ENCODE peak calls at places on chromosomes 1 and 21, in four cellular contexts. C is H9, J is AG09319, H is sigmoid colon. L is an unnamed sample.

GRCh38 chr1:225488671-225489070 is 60.8 kb upstream of the LBR start:
- DNase-seq in C (peak), J (no peak), H (peak), L (no peak)

GRCh38 chr1:244826712-244827111 is 8.7 kb upstream of the COX20 start:
- DNase-seq in C (no peak), J (no peak), H (no peak), L (no peak)

GRCh38 chr1:11056504-11056903 is 3.3 kb downstream of the SRM start:
- DNase-seq in C (no peak), J (no peak), H (no peak), L (peak)

GRCh38 chr1:89739013-89739843 is 81.6 kb upstream of the LRRC8D start:
- DNase-seq in C (no peak), J (no peak), H (no peak), L (no peak)

GRCh38 chr1:119249283-119249682 is 108.8 kb upstream of the WARS2 start:
- DNase-seq in C (no peak), J (no peak), H (no peak), L (no peak)

GRCh38 chr1:200242379-200243041 is 167.3 kb downstream of the ZNF281 start:
- DNase-seq in C (no peak), J (no peak), H (no peak), L (no peak)

GRCh38 chr1:147753084-147753483 is 7.3 kb downstream of the GJA5 start:
- DNase-seq in C (no peak), J (no peak), H (no peak), L (no peak)

GRCh38 chr1:236800002-236800620 is 5.0 kb downstream of the MTR start:
- DNase-seq in C (no peak), J (no peak), H (no peak), L (no peak)

GRCh38 chr1:184881941-184882648 is 92.2 kb downstream of the NIBAN1 start:
- DNase-seq in C (no peak), J (no peak), H (no peak), L (no peak)

GRCh38 chr21:44833663-44834062 is 15.8 kb upstream of the SUMO3 start:
- DNase-seq in C (no peak), J (no peak), H (no peak), L (no peak)

GRCh38 chr1:197268012-197268411 is at the start of gene CRB1:
- DNase-seq in C (no peak), J (no peak), H (no peak), L (no peak)

GRCh38 chr1:9260086-9260766 is 25.7 kb downstream of the H6PD start:
- DNase-seq in C (no peak), J (no peak), H (no peak), L (no peak)

GRCh38 chr21:34715518-34715917 is 46.7 kb downstream of the CLIC6 start:
- DNase-seq in C (no peak), J (no peak), H (no peak), L (no peak)

GRCh38 chr1:209641216-209642181 is 10.7 kb downstream of the LAMB3 start:
- DNase-seq in C (no peak), J (no peak), H (peak), L (no peak)

GRCh38 chr1:246317723-246318359 is 189.2 kb downstream of the SMYD3 start:
- DNase-seq in C (no peak), J (no peak), H (no peak), L (no peak)

GRCh38 chr1:226643167-226643566 is 94.6 kb downstream of the STUM start:
- DNase-seq in C (no peak), J (no peak), H (peak), L (peak)

GRCh38 chr1:94878329-94878728 is 48.6 kb downstream of the CNN3 start:
- DNase-seq in C (no peak), J (no peak), H (no peak), L (no peak)

DNA sequence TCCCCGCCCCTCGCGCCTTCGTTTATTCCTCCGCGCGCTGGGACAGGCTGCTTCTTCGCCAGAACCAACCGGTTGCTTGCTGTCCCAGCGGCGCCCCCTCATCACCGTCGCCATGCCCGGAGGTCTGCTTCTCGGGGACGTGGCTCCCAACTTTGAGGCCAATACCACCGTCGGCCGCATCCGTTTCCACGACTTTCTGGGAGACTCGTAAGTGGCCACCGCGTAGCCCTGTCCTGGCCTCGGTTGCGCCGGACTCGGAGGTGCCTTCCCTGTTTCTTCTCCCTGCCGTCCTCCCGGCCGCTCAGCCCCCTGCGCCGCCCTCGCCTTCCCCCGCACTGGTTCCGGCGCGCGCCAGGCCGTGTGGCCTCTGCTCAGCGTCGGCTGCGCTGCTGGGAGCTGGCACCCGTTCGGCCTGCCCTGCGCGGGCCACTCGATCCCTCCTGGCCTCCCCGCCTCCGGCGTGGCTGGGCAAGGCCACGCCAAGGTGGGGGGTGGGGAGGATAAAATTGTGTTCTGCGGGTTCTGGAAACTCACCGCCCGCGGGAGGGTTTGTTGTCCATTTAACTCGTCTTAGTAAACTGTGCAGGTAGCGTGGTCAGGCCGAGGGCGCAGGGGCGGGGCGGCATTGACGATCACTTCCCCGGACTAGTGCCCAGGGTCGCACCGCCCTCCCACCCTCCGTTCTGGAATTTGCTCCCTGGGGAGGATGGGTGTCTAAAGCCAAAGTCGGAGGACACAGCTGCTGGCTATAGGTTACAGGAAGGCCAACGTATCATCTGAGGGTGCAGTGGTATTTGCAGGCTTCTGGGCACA is at the start of gene PRDX6:
- DNase-seq in C (peak), J (peak), H (peak), L (peak)
- TF ChIP-seq CTCF in C (no peak), J (no peak), H (no peak), L (no peak)

GRCh38 chr1:212718499-212718898 is 18.9 kb upstream of the BATF3 start:
- DNase-seq in C (no peak), J (no peak), H (no peak), L (no peak)
- TF ChIP-seq CTCF in C (peak), J (peak), H (no peak), L (peak)

DNA sequence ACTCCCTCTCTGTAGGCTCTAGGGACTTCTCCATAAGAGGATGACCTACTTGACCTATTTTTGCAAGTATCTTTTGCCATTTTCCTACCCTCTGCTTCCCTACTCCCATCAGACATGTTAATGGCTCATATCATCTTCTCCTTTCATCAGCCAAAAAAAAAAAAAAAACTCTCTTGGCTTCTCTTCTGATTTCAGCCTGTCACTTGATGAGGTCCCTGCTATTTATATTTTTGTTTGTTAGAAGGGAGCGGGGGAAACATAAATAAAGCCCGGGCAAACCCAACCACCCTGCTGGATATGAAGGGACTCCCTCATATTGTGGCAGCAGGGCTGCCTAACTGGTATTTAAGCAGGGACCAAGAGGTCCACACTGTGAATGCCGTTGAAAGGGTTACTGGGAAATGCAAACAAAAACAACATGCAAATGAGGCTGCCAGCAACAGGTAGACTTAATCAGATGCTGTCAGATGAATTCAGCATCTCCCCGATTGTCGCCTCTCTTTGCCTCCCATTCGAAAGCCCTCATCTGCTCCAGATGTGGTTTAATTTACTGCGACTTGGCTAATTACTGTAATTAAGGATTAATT is 172.3 kb downstream of the PBX1 start:
- DNase-seq in C (no peak), J (no peak), H (no peak), L (no peak)
- TF ChIP-seq CTCF in C (no peak), J (no peak), H (no peak), L (no peak)

GRCh38 chr1:85582687-85583354 is 2.3 kb downstream of the CCN1 start:
- DNase-seq in C (no peak), J (peak), H (no peak), L (no peak)

GRCh38 chr1:85581802-85582686 is 1.5 kb downstream of the CCN1 start:
- DNase-seq in C (peak), J (peak), H (peak), L (no peak)

GRCh38 chr1:85580046-85580411 is 532 bp upstream of the CCN1 start:
- DNase-seq in C (no peak), J (peak), H (peak), L (no peak)

GRCh38 chr1:85579619-85580018 is 942 bp upstream of the CCN1 start:
- DNase-seq in C (peak), J (peak), H (peak), L (no peak)

GRCh38 chr1:85581138-85581801 is 709 bp downstream of the CCN1 start:
- DNase-seq in C (peak), J (peak), H (peak), L (peak)
- TF ChIP-seq CTCF in C (peak), J (peak), H (peak), L (peak)

GRCh38 chr1:24865168-24865567 is 64.9 kb downstream of the RUNX3 start:
- DNase-seq in C (no peak), J (no peak), H (no peak), L (no peak)

GRCh38 chr1:24868016-24868875 is 61.8 kb downstream of the RUNX3 start:
- DNase-seq in C (no peak), J (no peak), H (no peak), L (no peak)

GRCh38 chr1:24865587-24865986 is 64.5 kb downstream of the RUNX3 start:
- DNase-seq in C (no peak), J (no peak), H (no peak), L (no peak)

GRCh38 chr1:24867064-24867870 is 62.8 kb downstream of the RUNX3 start:
- DNase-seq in C (no peak), J (no peak), H (no peak), L (no peak)

DNA sequence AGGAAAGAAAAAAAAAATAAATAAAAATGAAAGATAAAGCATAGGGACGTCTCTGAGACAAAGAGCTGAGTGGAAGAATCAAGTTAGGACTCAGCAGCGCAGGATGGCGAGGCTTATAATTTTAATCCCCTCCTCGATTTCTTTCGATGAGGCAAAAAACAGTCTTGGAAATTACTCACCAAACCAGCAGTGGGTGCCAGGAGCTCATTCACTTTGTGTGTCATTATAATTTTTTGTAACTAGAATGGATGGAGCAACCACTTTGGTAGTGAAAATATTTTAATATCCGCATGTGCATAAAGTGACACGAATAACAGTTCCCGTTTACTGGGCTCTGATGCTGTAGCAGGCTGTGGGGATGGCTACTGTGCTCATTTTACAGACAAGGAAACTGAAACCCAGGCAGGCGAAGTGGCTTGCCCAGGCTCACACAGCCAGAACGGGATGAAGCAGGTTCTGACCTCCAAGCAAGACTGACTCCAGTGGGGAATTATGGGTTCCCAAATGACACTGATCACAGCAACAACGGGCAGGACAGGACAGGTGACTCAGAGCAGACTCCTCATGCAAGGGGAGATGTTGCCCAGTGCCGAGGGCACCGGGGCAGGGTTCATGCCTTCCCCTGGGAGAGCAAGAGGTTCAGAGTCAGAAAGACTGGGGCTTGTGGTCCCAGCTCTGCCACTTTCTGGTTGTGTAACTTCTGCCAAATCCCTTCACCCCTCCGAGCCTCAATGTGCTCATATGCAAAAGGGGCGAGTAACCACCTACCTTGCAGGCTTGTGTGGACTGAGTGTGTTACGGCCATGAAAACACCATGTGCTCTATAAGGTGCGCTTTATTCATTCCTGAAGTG is 63.6 kb downstream of the RUNX3 start:
- DNase-seq in C (no peak), J (no peak), H (no peak), L (no peak)
- TF ChIP-seq CTCF in C (no peak), J (no peak), H (no peak), L (peak)

GRCh38 chr1:203136409-203137042 is 9.0 kb downstream of the ADORA1 start:
- DNase-seq in C (no peak), J (no peak), H (peak), L (peak)
- TF ChIP-seq CTCF in C (peak), J (no peak), H (no peak), L (no peak)

DNA sequence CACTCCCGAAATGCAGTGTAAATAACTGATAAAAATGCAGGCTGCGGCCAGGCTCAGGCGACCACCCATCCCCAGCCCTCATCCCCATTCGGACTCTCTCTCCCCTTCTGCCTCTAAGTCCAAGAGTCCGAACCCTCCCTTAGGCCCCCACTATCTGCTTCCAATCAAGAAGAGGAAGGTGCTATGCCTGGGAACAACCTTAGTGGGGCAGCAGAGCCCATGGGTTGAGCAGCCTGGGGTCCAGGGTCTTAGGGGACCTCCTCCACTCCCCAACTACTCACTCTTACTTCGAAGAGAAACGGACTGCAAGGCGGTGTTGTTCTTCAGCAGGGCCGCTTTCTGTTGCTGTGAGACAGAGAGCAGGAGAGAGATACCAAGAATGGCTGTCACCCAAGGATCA is 12.2 kb downstream of the ARHGEF2 start:
- DNase-seq in C (no peak), J (no peak), H (no peak), L (no peak)
- TF ChIP-seq CTCF in C (peak), J (no peak), H (no peak), L (peak)

DNA sequence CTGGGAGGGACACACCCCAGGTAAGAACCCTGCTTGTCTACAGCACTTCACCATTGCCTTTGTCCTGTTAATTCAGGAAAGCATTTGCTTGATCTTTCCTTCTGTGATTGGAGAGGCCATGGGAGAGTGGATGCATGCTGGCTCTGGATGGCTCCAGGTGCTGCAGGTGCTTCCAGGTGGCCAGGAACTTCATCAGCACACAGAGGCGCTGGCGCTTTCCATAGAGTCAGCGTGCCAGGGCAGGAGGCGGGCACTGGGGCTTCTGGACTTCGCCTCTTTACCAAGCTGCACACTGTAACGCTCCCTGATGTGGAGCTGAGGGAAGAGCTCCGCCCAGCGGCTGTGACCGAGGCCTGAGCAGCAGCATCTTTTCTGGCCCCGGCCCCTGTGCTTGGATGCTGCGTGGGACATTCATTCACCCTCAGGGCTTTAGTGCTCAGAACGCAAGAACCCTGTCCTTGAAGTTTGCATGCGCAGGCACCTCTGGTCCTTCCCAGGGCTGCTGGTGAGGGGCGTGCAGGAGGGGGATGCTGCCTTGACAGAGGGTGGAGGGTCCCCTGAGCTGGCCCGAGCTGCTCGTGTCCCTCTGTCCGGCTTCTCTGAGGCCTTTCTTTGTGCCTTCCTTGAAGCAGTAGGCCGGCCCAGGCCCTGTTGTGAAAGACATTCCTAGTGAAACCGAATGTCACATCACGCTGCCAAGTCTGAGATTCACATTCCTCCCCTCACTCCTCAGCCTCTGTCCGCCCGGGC is 1.6 kb upstream of the MX2 start:
- DNase-seq in C (peak), J (no peak), H (peak), L (peak)
- TF ChIP-seq CTCF in C (peak), J (peak), H (no peak), L (no peak)

GRCh38 chr1:29977550-29977949 is 741.2 kb downstream of the PTPRU start:
- DNase-seq in C (no peak), J (no peak), H (no peak), L (no peak)
- TF ChIP-seq CTCF in C (no peak), J (no peak), H (no peak), L (no peak)